ENCODE peak calls at places on chromosomes 11 and 22, in seven cellular contexts. R is CD4-positive, alpha-beta T cell; D is mucosa of descending colon; F is left lung; E is psoas muscle; K is PC-9; U is body of pancreas. G is an unnamed sample.

GRCh38 chr11:45654242-45654641 is 11.2 kb downstream of the CHST1 start:
- DNase-seq in U (no peak), K (no peak), F (peak; percentile 34), D (no peak), R (no peak), E (no peak), G (no peak)

GRCh38 chr11:35352107-35352888 is 67.1 kb downstream of the SLC1A2 start:
- DNase-seq in D (no peak), E (no peak), U (no peak), K (no peak), F (no peak), R (no peak), G (peak; percentile 53)

GRCh38 chr11:3169235-3169951 is 4.3 kb upstream of the OSBPL5 start:
- DNase-seq in D (no peak), K (peak; percentile 31), E (peak; percentile 80), U (peak; percentile 38), F (peak; percentile 80), R (no peak), G (peak; percentile 34)

GRCh38 chr11:28878025-28878424 is 769.8 kb downstream of the METTL15 start:
- DNase-seq in F (no peak), R (no peak), D (no peak), E (no peak), K (no peak), U (no peak), G (no peak)

GRCh38 chr11:110415081-110415480 is 14.7 kb upstream of the FDX1 start:
- DNase-seq in R (no peak), E (no peak), D (no peak), F (no peak), U (no peak), K (no peak), G (no peak)

GRCh38 chr11:61477734-61478148 is 30.8 kb upstream of the LRRC10B start:
- DNase-seq in R (peak; percentile 36), U (peak; percentile 53), K (peak; percentile 50), D (peak; percentile 66), F (peak; percentile 88), E (peak; percentile 79), G (peak; percentile 51)

GRCh38 chr11:62922653-62923371 is 1.6 kb upstream of the CHRM1 start:
- DNase-seq in U (no peak), E (peak; percentile 44), K (peak; percentile 40), D (no peak), R (no peak), F (no peak), G (no peak)

GRCh38 chr11:38446336-38446735 is 1848.3 kb upstream of the RAG2 start:
- DNase-seq in E (no peak), U (no peak), F (no peak), K (peak; percentile 3), D (no peak), R (no peak), G (no peak)

GRCh38 chr11:128354476-128354875 is 232.9 kb downstream of the ETS1 start:
- DNase-seq in R (no peak), F (no peak), K (no peak), U (no peak), E (no peak), D (no peak), G (no peak)

GRCh38 chr11:61969391-61969758 is 1.9 kb upstream of the FTH1 start:
- DNase-seq in R (no peak), E (no peak), K (no peak), F (no peak), D (no peak), U (no peak), G (no peak)

GRCh38 chr11:705646-706438 is at the start of gene EPS8L2:
- DNase-seq in U (peak; percentile 68), E (no peak), R (no peak), K (peak; percentile 77), D (peak; percentile 87), F (peak; percentile 92), G (peak; percentile 80)

GRCh38 chr11:12239396-12240298 is 129.3 kb downstream of the MICAL2 start:
- DNase-seq in R (no peak), U (peak; percentile 57), F (no peak), E (no peak), D (no peak), K (no peak), G (peak; percentile 77)

GRCh38 chr11:17638311-17638710 is 81.1 kb upstream of the MYOD1 start:
- DNase-seq in E (no peak), D (no peak), U (no peak), R (no peak), F (peak; percentile 58), K (no peak), G (no peak)

GRCh38 chr11:46120361-46120710 is 918 bp downstream of the PHF21A start:
- DNase-seq in E (peak; percentile 50), K (no peak), F (peak; percentile 82), R (no peak), D (peak; percentile 44), U (peak; percentile 26), G (no peak)

GRCh38 chr11:76501526-76501925 is 56.7 kb downstream of the EMSY start:
- DNase-seq in D (no peak), E (no peak), U (no peak), F (no peak), R (no peak), K (no peak), G (no peak)

GRCh38 chr11:107752954-107753822 is 41.3 kb upstream of the SLN start:
- DNase-seq in R (no peak), E (no peak), K (no peak), F (no peak), U (no peak), D (no peak), G (no peak)

GRCh38 chr11:127998421-127998820 is 588.9 kb downstream of the ETS1 start:
- DNase-seq in D (no peak), K (no peak), R (no peak), F (no peak), U (no peak), E (no peak), G (no peak)

GRCh38 chr11:77085652-77086051 is 17.0 kb upstream of the OMP start:
- DNase-seq in E (peak; percentile 26), F (peak; percentile 25), R (no peak), U (no peak), K (no peak), D (no peak), G (peak; percentile 17)

GRCh38 chr22:49214976-49215375 is 612.7 kb downstream of the BRD1 start:
- DNase-seq in U (no peak), D (no peak), F (no peak), E (no peak), R (no peak), K (no peak), G (peak; percentile 11)
- H3K9me3 ChIP-seq in U (no peaks in the 10 kb centered on the region), D (peaks cover 6% of the 10 kb centered on the region), F (peaks cover 14% of the 10 kb centered on the region), E (no peaks in the 10 kb centered on the region), R (peaks cover 11% of the 10 kb centered on the region), K (peaks cover 5% of the 10 kb centered on the region), G (peaks cover 38% of the 10 kb centered on the region)

GRCh38 chr22:26502688-26503561 is 9.3 kb downstream of the TFIP11 start:
- DNase-seq in U (no peak), R (peak; percentile 25), K (no peak), D (peak; percentile 50), E (peak; percentile 75), F (no peak), G (peak; percentile 28)
- TF ChIP-seq CTCF in U (peak; percentile 17), R (peak; percentile 61), K (peak; percentile 58), D (no peak), E (peak; percentile 53), F (peak; percentile 29), G (no peak)

GRCh38 chr11:55652560-55652959 is 4.4 kb downstream of the OR4S2 start:
- DNase-seq in E (no peak), D (no peak), U (no peak), K (no peak), R (no peak), F (no peak), G (no peak)

DNA sequence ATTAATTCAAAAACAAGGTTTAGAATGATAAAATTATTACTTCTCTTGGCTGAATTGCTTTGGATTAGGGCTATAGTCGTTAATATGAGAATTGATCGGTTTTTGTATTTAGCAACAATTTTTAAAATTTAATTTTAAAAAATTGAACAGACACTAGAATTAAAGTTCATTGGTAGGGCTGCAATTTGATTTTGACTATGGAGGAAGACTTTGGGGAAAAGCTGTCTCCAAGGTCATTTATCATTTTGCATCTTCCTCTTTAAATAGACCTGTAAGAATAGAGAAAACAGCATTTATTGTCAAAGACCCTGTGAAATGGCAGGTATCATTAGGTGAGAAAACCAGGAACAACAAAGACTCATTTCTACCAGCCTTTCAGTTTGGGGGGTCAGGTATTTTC is at the start of gene OR4S2:
- DNase-seq in E (no peak), F (no peak), U (no peak), D (no peak), K (no peak), R (no peak), G (no peak)
- H3K9me3 ChIP-seq in E (no peaks in the 10 kb centered on the region), F (peaks cover 2% of the 10 kb centered on the region), U (no peaks in the 10 kb centered on the region), D (peaks cover 51% of the 10 kb centered on the region), K (no peaks in the 10 kb centered on the region), R (no peaks in the 10 kb centered on the region), G (no peaks in the 10 kb centered on the region)

GRCh38 chr11:31236052-31236652 is 133.4 kb downstream of the DCDC1 start:
- DNase-seq in F (no peak), D (no peak), R (no peak), U (no peak), K (no peak), E (no peak), G (no peak)
- TF ChIP-seq CTCF in F (no peak), D (no peak), R (no peak), U (no peak), K (peak; percentile 68), E (peak; percentile 37), G (no peak)

DNA sequence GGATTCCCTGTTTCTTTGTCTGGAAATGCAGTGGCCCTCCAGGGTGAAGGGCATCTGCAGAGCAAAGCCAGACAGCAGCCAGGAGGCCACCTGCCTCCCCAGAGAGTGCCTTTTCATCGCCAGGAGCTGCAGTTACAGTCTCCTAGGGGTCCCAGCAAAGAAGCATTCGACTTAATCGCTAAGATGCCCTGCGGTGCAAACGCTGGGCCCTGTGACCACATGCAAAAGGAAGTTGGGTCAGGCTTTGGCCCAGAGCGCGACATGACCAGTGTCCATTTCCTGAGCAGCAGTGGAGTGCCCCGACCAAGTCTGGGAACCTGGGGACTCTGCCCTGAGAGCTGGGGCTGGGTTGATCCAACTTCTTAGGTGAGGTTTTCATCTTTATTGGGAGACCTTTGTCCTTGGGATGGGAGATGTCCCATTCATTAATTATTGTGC is 304.6 kb downstream of the OPCML start:
- DNase-seq in R (no peak), K (no peak), D (no peak), U (no peak), F (no peak), E (no peak), G (no peak)
- H3K9me3 ChIP-seq in R (no peaks in the 10 kb centered on the region), K (no peaks in the 10 kb centered on the region), D (no peaks in the 10 kb centered on the region), U (no peaks in the 10 kb centered on the region), F (no peaks in the 10 kb centered on the region), E (no peaks in the 10 kb centered on the region), G (no peaks in the 10 kb centered on the region)

DNA sequence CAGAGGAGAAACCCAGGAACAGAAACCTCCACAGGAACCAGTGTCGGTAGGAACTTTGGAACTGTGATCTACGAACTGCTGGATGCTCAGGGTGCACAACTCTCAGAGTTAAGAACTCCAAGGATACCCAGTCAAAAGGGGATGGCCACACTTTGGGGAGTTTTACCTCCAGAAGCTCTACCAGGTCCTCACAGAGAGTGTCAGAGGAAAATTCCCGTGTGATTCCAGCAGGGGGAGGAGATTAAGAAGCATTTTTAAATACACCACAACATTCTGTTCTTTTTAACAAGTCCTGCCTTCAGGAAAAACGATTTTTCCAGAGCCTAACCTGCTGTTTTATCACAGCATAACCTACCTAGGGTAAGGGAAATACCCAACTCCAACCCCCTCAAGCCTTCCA is 104.0 kb downstream of the SOX6 start:
- DNase-seq in R (no peak), E (no peak), D (peak; percentile 53), U (no peak), F (no peak), K (no peak), G (no peak)
- TF ChIP-seq CTCF in R (no peak), E (no peak), D (no peak), U (no peak), F (no peak), K (peak; percentile 20), G (no peak)